ENCODE peak calls at places on chromosome 18, in five cellular contexts. One of them, this sample, is unnamed. For H3K4me1, the result is how much of the 10 kb centered on the place peaks cover.

GRCh38 chr18:1751249-1751648 is 820.1 kb downstream of the METTL4 start:
- DNase-seq in transverse colon: no peak
- DNase-seq in SK-N-SH: no peak
- DNase-seq in suprapubic skin: no peak
- DNase-seq in H1: no peak
- DNase-seq in this sample: no peak

GRCh38 chr18:74128114-74128513 is 19.5 kb downstream of the FBXO15 start:
- DNase-seq in transverse colon: no peak
- DNase-seq in SK-N-SH: no peak
- DNase-seq in suprapubic skin: no peak
- DNase-seq in H1: no peak
- DNase-seq in this sample: no peak

GRCh38 chr18:48990497-48991298 is 39.9 kb upstream of the SMAD7 start:
- DNase-seq in transverse colon: no peak
- DNase-seq in SK-N-SH: no peak
- DNase-seq in suprapubic skin: no peak
- DNase-seq in H1: no peak
- DNase-seq in this sample: no peak

GRCh38 chr18:22412502-22412901 is 5.2 kb downstream of the CTAGE1 start:
- DNase-seq in transverse colon: no peak
- DNase-seq in SK-N-SH: no peak
- DNase-seq in suprapubic skin: no peak
- DNase-seq in H1: no peak
- DNase-seq in this sample: no peak

GRCh38 chr18:7548721-7549120 is 18.4 kb upstream of the PTPRM start:
- DNase-seq in transverse colon: no peak
- DNase-seq in SK-N-SH: no peak
- DNase-seq in suprapubic skin: no peak
- DNase-seq in H1: no peak
- DNase-seq in this sample: no peak

GRCh38 chr18:60372598-60372997 is at the start of gene MC4R:
- DNase-seq in transverse colon: peak
- DNase-seq in SK-N-SH: peak
- DNase-seq in suprapubic skin: no peak
- DNase-seq in H1: no peak
- DNase-seq in this sample: peak

GRCh38 chr18:27750014-27750413 is 426.9 kb downstream of the CDH2 start:
- DNase-seq in transverse colon: no peak
- DNase-seq in SK-N-SH: peak
- DNase-seq in suprapubic skin: no peak
- DNase-seq in H1: peak
- DNase-seq in this sample: no peak

GRCh38 chr18:62420513-62421209 is 95.6 kb downstream of the TNFRSF11A start:
- DNase-seq in transverse colon: peak
- DNase-seq in SK-N-SH: no peak
- DNase-seq in suprapubic skin: no peak
- DNase-seq in H1: no peak
- DNase-seq in this sample: no peak

GRCh38 chr18:63119647-63120046 is 199.9 kb downstream of the BCL2 start:
- DNase-seq in transverse colon: no peak
- DNase-seq in SK-N-SH: peak
- DNase-seq in suprapubic skin: no peak
- DNase-seq in H1: no peak
- DNase-seq in this sample: no peak

GRCh38 chr18:69330345-69330744 is 70.3 kb upstream of the DOK6 start:
- DNase-seq in transverse colon: no peak
- DNase-seq in SK-N-SH: no peak
- DNase-seq in suprapubic skin: no peak
- DNase-seq in H1: no peak
- DNase-seq in this sample: no peak

GRCh38 chr18:62999392-62999791 is 284.1 kb downstream of the PHLPP1 start:
- DNase-seq in transverse colon: peak
- DNase-seq in SK-N-SH: no peak
- DNase-seq in suprapubic skin: no peak
- DNase-seq in H1: no peak
- DNase-seq in this sample: peak

GRCh38 chr18:68532328-68532885 is 182.5 kb downstream of the TMX3 start:
- DNase-seq in transverse colon: no peak
- DNase-seq in SK-N-SH: no peak
- DNase-seq in suprapubic skin: no peak
- DNase-seq in H1: no peak
- DNase-seq in this sample: no peak

GRCh38 chr18:10040287-10041011 is 126.6 kb downstream of the VAPA start:
- DNase-seq in transverse colon: no peak
- DNase-seq in SK-N-SH: no peak
- DNase-seq in suprapubic skin: peak
- DNase-seq in H1: no peak
- DNase-seq in this sample: no peak

GRCh38 chr18:59085797-59086196 is 53.9 kb upstream of the SEC11C start:
- DNase-seq in transverse colon: no peak
- DNase-seq in SK-N-SH: no peak
- DNase-seq in suprapubic skin: no peak
- DNase-seq in H1: no peak
- DNase-seq in this sample: no peak

GRCh38 chr18:7116001-7116831 is 1.4 kb downstream of the LAMA1 start:
- DNase-seq in transverse colon: no peak
- DNase-seq in SK-N-SH: peak
- DNase-seq in suprapubic skin: no peak
- DNase-seq in H1: peak
- DNase-seq in this sample: no peak

GRCh38 chr18:5879479-5879882 is 15.8 kb downstream of the TMEM200C start:
- DNase-seq in transverse colon: no peak
- DNase-seq in SK-N-SH: peak
- DNase-seq in suprapubic skin: no peak
- DNase-seq in H1: no peak
- DNase-seq in this sample: no peak

DNA sequence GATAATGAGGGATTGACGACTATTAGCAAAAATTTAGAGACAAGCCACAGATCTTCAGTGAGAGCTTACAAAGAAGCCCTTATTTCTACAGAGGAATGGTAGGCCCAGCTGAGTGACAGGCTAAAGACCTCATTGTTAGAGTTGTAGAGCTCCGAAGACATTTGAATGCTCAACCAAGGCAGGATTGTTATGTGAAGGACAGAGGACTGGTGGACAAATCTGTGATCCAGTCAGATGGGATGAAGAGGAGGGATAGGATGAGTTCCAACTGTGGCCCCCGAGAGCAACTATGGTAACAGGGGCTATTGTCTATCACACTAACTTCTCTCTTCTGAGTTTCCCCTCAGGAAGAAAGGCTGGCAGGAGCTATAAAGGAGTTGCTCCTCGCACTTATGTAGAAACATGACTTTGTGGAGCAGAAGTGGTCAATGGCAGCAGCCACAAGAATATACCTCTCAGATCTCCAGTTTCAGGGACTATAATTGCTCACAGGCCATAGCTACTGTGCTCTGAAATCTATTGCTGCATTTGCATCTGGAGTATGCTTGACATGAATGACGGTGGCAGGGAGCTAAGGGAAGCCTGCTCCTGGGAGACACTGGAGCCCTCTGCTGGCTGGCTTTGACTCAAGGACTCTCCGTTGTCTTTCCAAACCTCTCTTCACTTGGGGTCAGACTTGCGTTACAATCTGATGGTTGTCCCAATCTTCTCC is 50.3 kb upstream of the GREB1L start:
- DNase-seq in transverse colon: peak
- DNase-seq in SK-N-SH: peak
- DNase-seq in suprapubic skin: no peak
- DNase-seq in H1: peak
- DNase-seq in this sample: peak
- TF ChIP-seq CTCF in transverse colon: peak
- TF ChIP-seq CTCF in SK-N-SH: peak
- TF ChIP-seq CTCF in suprapubic skin: no peak
- TF ChIP-seq CTCF in H1: peak
- TF ChIP-seq CTCF in this sample: no peak

GRCh38 chr18:12862874-12863482 is 21.1 kb downstream of the PTPN2 start:
- DNase-seq in transverse colon: no peak
- DNase-seq in SK-N-SH: no peak
- DNase-seq in suprapubic skin: no peak
- DNase-seq in H1: no peak
- DNase-seq in this sample: no peak

GRCh38 chr18:12861637-12862036 is 22.4 kb downstream of the PTPN2 start:
- DNase-seq in transverse colon: no peak
- DNase-seq in SK-N-SH: no peak
- DNase-seq in suprapubic skin: no peak
- DNase-seq in H1: no peak
- DNase-seq in this sample: no peak

GRCh38 chr18:12862467-12862866 is 21.6 kb downstream of the PTPN2 start:
- DNase-seq in transverse colon: peak
- DNase-seq in SK-N-SH: no peak
- DNase-seq in suprapubic skin: no peak
- DNase-seq in H1: peak
- DNase-seq in this sample: no peak

GRCh38 chr18:12860530-12860929 is 23.5 kb downstream of the PTPN2 start:
- DNase-seq in transverse colon: no peak
- DNase-seq in SK-N-SH: no peak
- DNase-seq in suprapubic skin: no peak
- DNase-seq in H1: no peak
- DNase-seq in this sample: no peak

GRCh38 chr18:12863687-12864086 is 20.4 kb downstream of the PTPN2 start:
- DNase-seq in transverse colon: no peak
- DNase-seq in SK-N-SH: no peak
- DNase-seq in suprapubic skin: no peak
- DNase-seq in H1: no peak
- DNase-seq in this sample: no peak
- H3K4me1 ChIP-seq in transverse colon: under half
- H3K4me1 ChIP-seq in SK-N-SH: under half
- H3K4me1 ChIP-seq in suprapubic skin: under half
- H3K4me1 ChIP-seq in H1: under half
- H3K4me1 ChIP-seq in this sample: under half

GRCh38 chr18:303011-303410 is 35.2 kb upstream of the THOC1 start:
- DNase-seq in transverse colon: no peak
- DNase-seq in SK-N-SH: no peak
- DNase-seq in suprapubic skin: no peak
- DNase-seq in H1: no peak
- DNase-seq in this sample: no peak

GRCh38 chr18:310042-310441 is 42.2 kb upstream of the THOC1 start:
- DNase-seq in transverse colon: no peak
- DNase-seq in SK-N-SH: no peak
- DNase-seq in suprapubic skin: no peak
- DNase-seq in H1: no peak
- DNase-seq in this sample: no peak

GRCh38 chr18:304887-305529 is 37.2 kb upstream of the THOC1 start:
- DNase-seq in transverse colon: no peak
- DNase-seq in SK-N-SH: no peak
- DNase-seq in suprapubic skin: no peak
- DNase-seq in H1: peak
- DNase-seq in this sample: no peak

GRCh38 chr18:303578-303977 is 35.7 kb upstream of the THOC1 start:
- DNase-seq in transverse colon: no peak
- DNase-seq in SK-N-SH: no peak
- DNase-seq in suprapubic skin: no peak
- DNase-seq in H1: no peak
- DNase-seq in this sample: no peak

GRCh38 chr18:306608-307255 is 38.9 kb upstream of the THOC1 start:
- DNase-seq in transverse colon: no peak
- DNase-seq in SK-N-SH: no peak
- DNase-seq in suprapubic skin: no peak
- DNase-seq in H1: no peak
- DNase-seq in this sample: no peak
- TF ChIP-seq EP300 in transverse colon: no peak
- TF ChIP-seq EP300 in SK-N-SH: no peak
- TF ChIP-seq EP300 in suprapubic skin: no peak
- TF ChIP-seq EP300 in H1: no peak
- TF ChIP-seq EP300 in this sample: no peak

GRCh38 chr18:52340466-52341378 is 725 bp downstream of the DCC start:
- DNase-seq in transverse colon: no peak
- DNase-seq in SK-N-SH: no peak
- DNase-seq in suprapubic skin: no peak
- DNase-seq in H1: peak
- DNase-seq in this sample: no peak
- TF ChIP-seq CTCF in transverse colon: no peak
- TF ChIP-seq CTCF in SK-N-SH: no peak
- TF ChIP-seq CTCF in suprapubic skin: no peak
- TF ChIP-seq CTCF in H1: no peak
- TF ChIP-seq CTCF in this sample: no peak

GRCh38 chr18:24460388-24460787 is at the start of gene HRH4:
- DNase-seq in transverse colon: no peak
- DNase-seq in SK-N-SH: no peak
- DNase-seq in suprapubic skin: no peak
- DNase-seq in H1: no peak
- DNase-seq in this sample: no peak
- H3K4me1 ChIP-seq in transverse colon: under half
- H3K4me1 ChIP-seq in SK-N-SH: under half
- H3K4me1 ChIP-seq in suprapubic skin: under half
- H3K4me1 ChIP-seq in H1: under half
- H3K4me1 ChIP-seq in this sample: under half

DNA sequence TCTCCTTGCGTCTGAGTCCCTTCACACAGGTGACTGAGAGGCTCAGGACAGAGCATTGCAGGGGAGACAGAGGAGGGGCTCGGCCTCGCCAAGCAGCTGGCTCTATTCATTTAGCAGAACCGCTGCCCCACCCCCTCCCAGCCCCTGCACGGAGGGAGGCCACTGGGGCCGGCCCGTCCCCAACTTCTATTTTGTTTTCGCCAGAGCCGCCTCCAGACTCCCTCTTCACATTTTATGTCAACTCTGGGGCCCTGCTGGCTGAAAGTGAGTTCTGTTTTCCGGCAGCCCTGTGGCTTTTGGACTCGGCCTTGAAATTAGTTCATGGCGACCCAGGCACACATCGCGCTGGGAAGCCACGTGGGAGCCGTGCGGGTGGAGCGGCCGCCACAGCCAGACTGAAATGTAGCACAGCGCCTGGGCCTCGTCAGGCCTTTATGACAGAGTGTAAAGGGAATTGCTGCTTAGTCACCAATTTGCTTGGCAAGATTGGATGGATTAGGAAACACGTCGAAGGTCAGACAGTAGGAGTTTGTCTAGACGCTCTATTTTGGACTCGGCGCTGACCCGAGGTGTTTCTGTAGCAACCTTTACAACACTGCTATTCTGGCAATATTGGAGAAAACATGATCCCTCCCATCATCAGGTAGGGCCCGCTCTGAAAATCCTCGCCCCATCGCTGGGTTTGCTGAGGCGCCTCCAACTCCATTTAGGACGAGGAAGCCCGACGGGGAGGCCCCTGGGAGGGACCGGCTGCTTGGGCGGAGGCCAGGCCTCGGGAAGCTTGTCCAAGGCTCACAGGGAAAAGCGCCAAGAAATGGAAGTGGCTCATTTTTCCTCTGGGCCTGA is 90.7 kb upstream of the CTDP1 start:
- DNase-seq in transverse colon: peak
- DNase-seq in SK-N-SH: no peak
- DNase-seq in suprapubic skin: peak
- DNase-seq in H1: peak
- DNase-seq in this sample: peak
- TF ChIP-seq EP300 in transverse colon: no peak
- TF ChIP-seq EP300 in SK-N-SH: no peak
- TF ChIP-seq EP300 in suprapubic skin: no peak
- TF ChIP-seq EP300 in H1: no peak
- TF ChIP-seq EP300 in this sample: peak

This sample was measured in ovary.